ENCODE peak calls at places on chromosomes 13 and 19, in nine cellular contexts. Z is RWPE1; T is stimulated activated CD8-positive, alpha-beta memory T cell treated with anti-CD3 and anti-CD28 coated beads, Interleukin-2, amount 100 ng/mL, for 48 hours; K is amygdala; B is amniotic stem cell; P is left colon; S is activated naive CD4-positive, alpha-beta T cell; C is lower leg skin; M is chondrocyte. N is an unnamed sample.

GRCh38 chr19:47699360-47699917 is 13.8 kb upstream of the EHD2 start:
- DNase-seq in K (no peak), M (no peak), S (peak), Z (peak), C (no peak), T (peak), P (no peak), B (no peak), N (peak)

GRCh38 chr13:26502826-26503225 is 54.7 kb upstream of the WASF3 start:
- DNase-seq in Z (no peak), B (no peak), S (no peak), P (no peak), K (no peak), C (peak), M (no peak), T (no peak), N (peak)

GRCh38 chr13:51793570-51794273 is 10.2 kb downstream of the DHRS12 start:
- DNase-seq in K (no peak), P (no peak), B (peak), M (no peak), C (no peak), S (no peak), Z (peak), T (no peak), N (peak)

GRCh38 chr13:49821216-49821820 is 28.8 kb upstream of the KPNA3 start:
- DNase-seq in Z (no peak), C (no peak), T (no peak), K (no peak), S (no peak), M (no peak), P (no peak), B (no peak), N (no peak)

GRCh38 chr19:17405250-17406038 is at the start of gene BST2:
- DNase-seq in C (no peak), S (no peak), T (peak), B (no peak), M (no peak), Z (peak), P (peak), K (peak), N (peak)

GRCh38 chr19:8242212-8242821 is 33.1 kb downstream of the CERS4 start:
- DNase-seq in P (no peak), T (no peak), M (no peak), C (no peak), S (no peak), Z (no peak), K (no peak), B (no peak), N (no peak)

GRCh38 chr13:27280009-27280646 is 9.5 kb downstream of the RASL11A start:
- DNase-seq in S (no peak), Z (no peak), C (no peak), P (no peak), T (no peak), B (no peak), M (no peak), K (no peak), N (no peak)

GRCh38 chr19:34214040-34214439 is 40.3 kb upstream of the GARRE1 start:
- DNase-seq in B (no peak), S (no peak), K (no peak), C (no peak), P (no peak), T (no peak), Z (no peak), M (no peak), N (no peak)

GRCh38 chr13:77811981-77812380 is 106.7 kb downstream of the EDNRB start:
- DNase-seq in C (no peak), Z (no peak), B (no peak), T (no peak), M (no peak), S (no peak), P (no peak), K (no peak), N (no peak)

GRCh38 chr13:113049521-113049941 is 56.1 kb upstream of the F7 start:
- DNase-seq in K (no peak), C (no peak), P (no peak), T (no peak), M (peak), Z (no peak), S (no peak), B (no peak), N (no peak)

GRCh38 chr19:11194657-11195056 is 2.7 kb downstream of the KANK2 start:
- DNase-seq in M (no peak), B (no peak), C (no peak), K (no peak), T (no peak), Z (no peak), S (no peak), P (no peak), N (no peak)

GRCh38 chr13:48126944-48127814 is 32.3 kb upstream of the MED4 start:
- DNase-seq in T (no peak), C (peak), P (peak), S (no peak), K (peak), Z (peak), M (no peak), B (no peak), N (peak)

GRCh38 chr19:20964798-20965197 is 41.7 kb downstream of the ZNF85 start:
- DNase-seq in T (no peak), B (no peak), S (no peak), K (no peak), C (no peak), P (no peak), Z (no peak), M (no peak), N (no peak)

GRCh38 chr19:38778733-38779132 is 5.4 kb upstream of the LGALS7 start:
- DNase-seq in P (no peak), S (no peak), C (no peak), T (no peak), K (no peak), M (no peak), B (no peak), Z (no peak), N (no peak)

GRCh38 chr13:98658131-98658530 is 81.2 kb upstream of the STK24 start:
- DNase-seq in K (no peak), M (no peak), Z (no peak), B (no peak), C (peak), T (no peak), P (no peak), S (no peak), N (no peak)

GRCh38 chr13:31110617-31111016 is 51.1 kb downstream of the HSPH1 start:
- DNase-seq in C (no peak), K (no peak), B (no peak), P (no peak), S (no peak), Z (no peak), M (no peak), T (no peak), N (no peak)

GRCh38 chr19:40923934-40924391 is 41.9 kb upstream of the CYP2A7 start:
- DNase-seq in B (no peak), Z (no peak), C (no peak), M (no peak), S (no peak), K (no peak), T (no peak), P (no peak), N (no peak)

GRCh38 chr13:46385946-46386345 is 1.1 kb downstream of the RUBCNL start:
- DNase-seq in M (no peak), T (no peak), K (no peak), S (no peak), B (no peak), P (no peak), C (no peak), Z (no peak), N (no peak)

GRCh38 chr19:39144487-39145071 is 19.0 kb downstream of the PAK4 start:
- DNase-seq in P (no peak), M (no peak), B (no peak), K (no peak), T (no peak), Z (no peak), S (no peak), C (no peak), N (no peak)

GRCh38 chr19:29329460-29330134 is 116.6 kb upstream of the UQCRFS1 start:
- DNase-seq in S (no peak), M (no peak), Z (no peak), B (no peak), K (no peak), C (no peak), P (no peak), T (no peak), N (no peak)

GRCh38 chr13:84896128-84896527 is 903.1 kb downstream of the SLITRK6 start:
- DNase-seq in Z (peak), P (no peak), K (no peak), M (no peak), T (no peak), C (no peak), S (no peak), B (peak), N (peak)

GRCh38 chr19:3387645-3388589 is 21.5 kb downstream of the NFIC start:
- DNase-seq in S (no peak), K (peak), M (no peak), C (peak), P (peak), Z (peak), B (no peak), T (no peak), N (no peak)

GRCh38 chr13:113402471-113403254 is 38.7 kb upstream of the GRTP1 start:
- DNase-seq in Z (no peak), B (no peak), T (no peak), M (peak), P (no peak), K (no peak), C (no peak), S (no peak), N (no peak)

GRCh38 chr13:100610399-100611347 is 22.1 kb upstream of the GGACT start:
- DNase-seq in K (no peak), P (no peak), Z (no peak), C (no peak), B (no peak), T (no peak), S (no peak), M (no peak), N (no peak)

GRCh38 chr19:19382118-19382517 is 23.4 kb upstream of the GATAD2A start:
- DNase-seq in K (no peak), B (no peak), T (no peak), S (no peak), C (no peak), P (peak), Z (no peak), M (no peak), N (no peak)

GRCh38 chr19:30870861-30871260 is 478.4 kb downstream of the TSHZ3 start:
- DNase-seq in B (no peak), P (no peak), T (no peak), C (no peak), M (no peak), Z (peak), K (no peak), S (no peak), N (no peak)

N was measured in HCEC 1CT.